ENCODE peak calls at places on chromosome 15, in six cellular contexts. M, U, K, H, O and N are unnamed samples.

GRCh38 chr15:58554758-58555157 is 123.0 kb downstream of the LIPC start:
- DNase-seq in M (no peak), U (no peak), K (no peak), H (no peak), O (peak), N (no peak)

GRCh38 chr15:59244337-59244736 is 37.7 kb downstream of the LDHAL6B start:
- DNase-seq in M (no peak), U (no peak), K (no peak), H (no peak), O (no peak), N (no peak)

GRCh38 chr15:31802761-31803160 is 227.6 kb upstream of the CHRNA7 start:
- DNase-seq in M (no peak), U (no peak), K (no peak), H (no peak), O (no peak), N (no peak)

GRCh38 chr15:90184119-90184785 is 16.9 kb upstream of the SEMA4B start:
- DNase-seq in M (no peak), U (peak), K (peak), H (no peak), O (peak), N (peak)

GRCh38 chr15:58015565-58015964 is 49.9 kb downstream of the ALDH1A2 start:
- DNase-seq in M (no peak), U (peak), K (no peak), H (no peak), O (no peak), N (no peak)

GRCh38 chr15:65285291-65286068 is 1.2 kb downstream of the PARP16 start:
- DNase-seq in M (no peak), U (peak), K (no peak), H (no peak), O (no peak), N (no peak)

GRCh38 chr15:68114356-68114755 is 60.2 kb downstream of the PIAS1 start:
- DNase-seq in M (no peak), U (peak), K (no peak), H (no peak), O (no peak), N (no peak)

GRCh38 chr15:80693682-80694623 is 1.2 kb upstream of the ABHD17C start:
- DNase-seq in M (no peak), U (no peak), K (no peak), H (no peak), O (no peak), N (no peak)

GRCh38 chr15:96409231-96410138 is 79.0 kb downstream of the NR2F2 start:
- DNase-seq in M (no peak), U (peak), K (no peak), H (no peak), O (no peak), N (peak)

GRCh38 chr15:63261311-63261710 is 16.1 kb upstream of the APH1B start:
- DNase-seq in M (no peak), U (no peak), K (no peak), H (no peak), O (no peak), N (no peak)

GRCh38 chr15:41797194-41797593 is 22.9 kb downstream of the MAPKBP1 start:
- DNase-seq in M (no peak), U (no peak), K (no peak), H (no peak), O (no peak), N (no peak)

GRCh38 chr15:57160823-57161560 is 215.3 kb upstream of the CGNL1 start:
- DNase-seq in M (no peak), U (no peak), K (no peak), H (no peak), O (no peak), N (no peak)

GRCh38 chr15:64148581-64148980 is 3.0 kb upstream of the SNX22 start:
- DNase-seq in M (no peak), U (no peak), K (no peak), H (no peak), O (no peak), N (no peak)

GRCh38 chr15:90903733-90904536 is 833 bp downstream of the MAN2A2 start:
- DNase-seq in M (no peak), U (no peak), K (no peak), H (no peak), O (no peak), N (peak)

GRCh38 chr15:91711384-91712082 is 142.0 kb upstream of the SLCO3A1 start:
- DNase-seq in M (no peak), U (no peak), K (no peak), H (no peak), O (no peak), N (no peak)

GRCh38 chr15:64536244-64536836 is 76.0 kb downstream of the ZNF609 start:
- DNase-seq in M (no peak), U (peak), K (no peak), H (no peak), O (no peak), N (no peak)

GRCh38 chr15:39404767-39405173 is 176.1 kb upstream of the THBS1 start:
- DNase-seq in M (no peak), U (peak), K (no peak), H (no peak), O (no peak), N (no peak)

GRCh38 chr15:101384276-101384675 is 89.2 kb upstream of the SNRPA1 start:
- DNase-seq in M (no peak), U (no peak), K (no peak), H (no peak), O (no peak), N (no peak)

GRCh38 chr15:90126022-90126421 is 23.8 kb upstream of the IDH2 start:
- DNase-seq in M (no peak), U (no peak), K (no peak), H (no peak), O (no peak), N (peak)

GRCh38 chr15:79168922-79169322 is 78.3 kb upstream of the RASGRF1 start:
- DNase-seq in M (no peak), U (peak), K (peak), H (no peak), O (peak), N (no peak)

GRCh38 chr15:43868412-43868811 is 41.6 kb downstream of the WDR76 start:
- DNase-seq in M (no peak), U (no peak), K (no peak), H (no peak), O (no peak), N (no peak)

GRCh38 chr15:67945951-67946700 is 106.3 kb upstream of the RNU6-1 start:
- DNase-seq in M (no peak), U (peak), K (no peak), H (no peak), O (no peak), N (no peak)

GRCh38 chr15:59739557-59740186 is 50.6 kb upstream of the BNIP2 start:
- DNase-seq in M (no peak), U (no peak), K (no peak), H (no peak), O (no peak), N (no peak)

GRCh38 chr15:45131510-45131909 is 1.7 kb downstream of the DUOX1 start:
- DNase-seq in M (no peak), U (no peak), K (no peak), H (no peak), O (no peak), N (no peak)

GRCh38 chr15:101359365-101359947 is 64.4 kb upstream of the SNRPA1 start:
- DNase-seq in M (no peak), U (no peak), K (no peak), H (no peak), O (peak), N (no peak)

GRCh38 chr15:84973492-84974460 is 7.9 kb upstream of the PDE8A start:
- DNase-seq in M (no peak), U (no peak), K (no peak), H (no peak), O (no peak), N (no peak)

GRCh38 chr15:80977627-80978036 is 12.0 kb downstream of the MESD start:
- DNase-seq in M (no peak), U (peak), K (peak), H (peak), O (peak), N (peak)

GRCh38 chr15:55457401-55458022 is 49.2 kb downstream of the PIERCE2 start:
- DNase-seq in M (no peak), U (no peak), K (no peak), H (no peak), O (no peak), N (no peak)

GRCh38 chr15:42710662-42711061 is 26.3 kb downstream of the CDAN1 start:
- DNase-seq in M (no peak), U (peak), K (no peak), H (no peak), O (no peak), N (no peak)

GRCh38 chr15:101115318-101115886 is 136.4 kb downstream of the CHSY1 start:
- DNase-seq in M (no peak), U (no peak), K (no peak), H (no peak), O (no peak), N (no peak)

GRCh38 chr15:88337993-88338392 is 81.5 kb upstream of the NTRK3 start:
- DNase-seq in M (no peak), U (no peak), K (no peak), H (no peak), O (no peak), N (no peak)

GRCh38 chr15:67783303-67783702 is 42.0 kb upstream of the SKOR1 start:
- DNase-seq in M (no peak), U (no peak), K (no peak), H (peak), O (no peak), N (peak)

GRCh38 chr15:77702211-77702957 is 69.7 kb upstream of the LINGO1 start:
- DNase-seq in M (no peak), U (peak), K (peak), H (no peak), O (no peak), N (peak)

GRCh38 chr15:23532019-23532418 is 33.5 kb upstream of the MKRN3 start:
- DNase-seq in M (no peak), U (no peak), K (no peak), H (no peak), O (no peak), N (no peak)

GRCh38 chr15:35696767-35697231 is 150.8 kb upstream of the DPH6 start:
- DNase-seq in M (no peak), U (peak), K (no peak), H (no peak), O (no peak), N (no peak)

GRCh38 chr15:64743691-64744090 is 31.7 kb downstream of the RBPMS2 start:
- DNase-seq in M (no peak), U (no peak), K (no peak), H (no peak), O (no peak), N (no peak)

GRCh38 chr15:40398413-40398873 is 7.2 kb upstream of the IVD start:
- DNase-seq in M (peak), U (no peak), K (no peak), H (no peak), O (no peak), N (peak)

GRCh38 chr15:92097473-92098178 is 244.1 kb downstream of the SLCO3A1 start:
- DNase-seq in M (peak), U (peak), K (no peak), H (peak), O (peak), N (peak)

GRCh38 chr15:72970965-72971746 is 81.1 kb upstream of the NEO1 start:
- DNase-seq in M (no peak), U (peak), K (no peak), H (no peak), O (no peak), N (no peak)

GRCh38 chr15:62880278-62880677 is 162.3 kb upstream of the TPM1 start:
- DNase-seq in M (no peak), U (peak), K (no peak), H (no peak), O (no peak), N (no peak)